ENCODE peak calls at places on chromosomes 1 and 21, in seven cellular contexts. One of them, this sample, is unnamed.

GRCh38 chr1:174768949-174769348 is 230.8 kb upstream of the CACYBP start:
- DNase-seq in epithelial cell of esophagus: peak
- DNase-seq in GM12865: no peak
- DNase-seq in fibroblast of pulmonary artery: no peak
- DNase-seq in transverse colon: no peak
- DNase-seq in K562: no peak
- DNase-seq in MM.1S: peak
- DNase-seq in this sample: no peak

GRCh38 chr21:16517380-16517779 is 787.6 kb downstream of the USP25 start:
- DNase-seq in epithelial cell of esophagus: no peak
- DNase-seq in GM12865: no peak
- DNase-seq in fibroblast of pulmonary artery: peak
- DNase-seq in transverse colon: no peak
- DNase-seq in K562: no peak
- DNase-seq in MM.1S: no peak
- DNase-seq in this sample: peak

GRCh38 chr1:178620584-178621475 is 104.2 kb upstream of the RALGPS2 start:
- DNase-seq in epithelial cell of esophagus: no peak
- DNase-seq in GM12865: no peak
- DNase-seq in fibroblast of pulmonary artery: no peak
- DNase-seq in transverse colon: no peak
- DNase-seq in K562: no peak
- DNase-seq in MM.1S: no peak
- DNase-seq in this sample: no peak

GRCh38 chr1:31653761-31654160 is 9.1 kb upstream of the PEF1 start:
- DNase-seq in epithelial cell of esophagus: no peak
- DNase-seq in GM12865: no peak
- DNase-seq in fibroblast of pulmonary artery: no peak
- DNase-seq in transverse colon: no peak
- DNase-seq in K562: no peak
- DNase-seq in MM.1S: no peak
- DNase-seq in this sample: no peak

GRCh38 chr1:198577444-198577843 is 37.0 kb upstream of the ATP6V1G3 start:
- DNase-seq in epithelial cell of esophagus: peak
- DNase-seq in GM12865: no peak
- DNase-seq in fibroblast of pulmonary artery: peak
- DNase-seq in transverse colon: no peak
- DNase-seq in K562: no peak
- DNase-seq in MM.1S: no peak
- DNase-seq in this sample: peak

GRCh38 chr1:199009447-199009846 is 370.6 kb downstream of the PTPRC start:
- DNase-seq in epithelial cell of esophagus: no peak
- DNase-seq in GM12865: peak
- DNase-seq in fibroblast of pulmonary artery: no peak
- DNase-seq in transverse colon: no peak
- DNase-seq in K562: no peak
- DNase-seq in MM.1S: no peak
- DNase-seq in this sample: no peak

GRCh38 chr1:219692981-219693380 is 80.1 kb upstream of the ZC3H11B start:
- DNase-seq in epithelial cell of esophagus: no peak
- DNase-seq in GM12865: no peak
- DNase-seq in fibroblast of pulmonary artery: no peak
- DNase-seq in transverse colon: no peak
- DNase-seq in K562: no peak
- DNase-seq in MM.1S: peak
- DNase-seq in this sample: no peak

GRCh38 chr1:20660363-20661234 is 570 bp downstream of the DDOST start:
- DNase-seq in epithelial cell of esophagus: peak
- DNase-seq in GM12865: peak
- DNase-seq in fibroblast of pulmonary artery: no peak
- DNase-seq in transverse colon: no peak
- DNase-seq in K562: peak
- DNase-seq in MM.1S: no peak
- DNase-seq in this sample: no peak

GRCh38 chr1:18160290-18160942 is 52.8 kb downstream of the IGSF21 start:
- DNase-seq in epithelial cell of esophagus: no peak
- DNase-seq in GM12865: no peak
- DNase-seq in fibroblast of pulmonary artery: no peak
- DNase-seq in transverse colon: peak
- DNase-seq in K562: no peak
- DNase-seq in MM.1S: no peak
- DNase-seq in this sample: no peak

GRCh38 chr1:85200367-85200869 is 398 bp downstream of the SYDE2 start:
- DNase-seq in epithelial cell of esophagus: peak
- DNase-seq in GM12865: no peak
- DNase-seq in fibroblast of pulmonary artery: peak
- DNase-seq in transverse colon: peak
- DNase-seq in K562: peak
- DNase-seq in MM.1S: no peak
- DNase-seq in this sample: peak

GRCh38 chr1:159030311-159030710 is 20.6 kb downstream of the IFI16 start:
- DNase-seq in epithelial cell of esophagus: no peak
- DNase-seq in GM12865: no peak
- DNase-seq in fibroblast of pulmonary artery: no peak
- DNase-seq in transverse colon: no peak
- DNase-seq in K562: no peak
- DNase-seq in MM.1S: no peak
- DNase-seq in this sample: no peak

GRCh38 chr1:20126806-20127440 is 7.6 kb upstream of the PLA2G2D start:
- DNase-seq in epithelial cell of esophagus: no peak
- DNase-seq in GM12865: no peak
- DNase-seq in fibroblast of pulmonary artery: no peak
- DNase-seq in transverse colon: no peak
- DNase-seq in K562: no peak
- DNase-seq in MM.1S: no peak
- DNase-seq in this sample: no peak

DNA sequence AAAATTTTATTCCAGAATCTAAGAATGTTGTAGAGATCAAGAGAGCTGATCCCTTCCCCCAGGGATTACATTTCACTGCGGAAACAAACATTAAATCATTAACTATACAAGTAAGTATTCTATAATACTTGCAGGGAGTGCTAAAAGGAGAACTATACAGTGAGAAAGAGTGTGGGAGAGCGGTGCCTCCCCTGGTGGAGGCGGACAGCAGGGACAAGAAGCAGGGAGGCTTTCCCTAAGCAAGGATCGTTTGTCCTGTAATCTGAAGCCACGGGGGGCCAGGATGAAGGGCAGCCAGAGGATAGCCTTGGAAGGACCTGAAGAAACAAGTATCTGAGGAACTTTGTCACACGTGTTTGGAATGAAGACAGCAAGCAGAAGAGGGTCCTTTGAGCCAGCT is 40.1 kb downstream of the SLC9C2 start:
- DNase-seq in epithelial cell of esophagus: no peak
- DNase-seq in GM12865: no peak
- DNase-seq in fibroblast of pulmonary artery: no peak
- DNase-seq in transverse colon: no peak
- DNase-seq in K562: peak
- DNase-seq in MM.1S: no peak
- DNase-seq in this sample: no peak
- TF ChIP-seq CTCF in epithelial cell of esophagus: peak
- TF ChIP-seq CTCF in GM12865: no peak
- TF ChIP-seq CTCF in fibroblast of pulmonary artery: peak
- TF ChIP-seq CTCF in transverse colon: no peak
- TF ChIP-seq CTCF in K562: peak
- TF ChIP-seq CTCF in MM.1S: no peak
- TF ChIP-seq CTCF in this sample: no peak

GRCh38 chr1:155978973-155979429 is 654 bp upstream of the ARHGEF2 start:
- DNase-seq in epithelial cell of esophagus: no peak
- DNase-seq in GM12865: peak
- DNase-seq in fibroblast of pulmonary artery: peak
- DNase-seq in transverse colon: peak
- DNase-seq in K562: peak
- DNase-seq in MM.1S: peak
- DNase-seq in this sample: peak

GRCh38 chr1:155983191-155984023 is 5.1 kb upstream of the ARHGEF2 start:
- DNase-seq in epithelial cell of esophagus: peak
- DNase-seq in GM12865: peak
- DNase-seq in fibroblast of pulmonary artery: peak
- DNase-seq in transverse colon: peak
- DNase-seq in K562: peak
- DNase-seq in MM.1S: peak
- DNase-seq in this sample: peak

GRCh38 chr1:155979525-155980343 is 1.4 kb upstream of the ARHGEF2 start:
- DNase-seq in epithelial cell of esophagus: no peak
- DNase-seq in GM12865: peak
- DNase-seq in fibroblast of pulmonary artery: no peak
- DNase-seq in transverse colon: peak
- DNase-seq in K562: peak
- DNase-seq in MM.1S: peak
- DNase-seq in this sample: no peak

GRCh38 chr1:155982106-155982505 is 3.8 kb upstream of the ARHGEF2 start:
- DNase-seq in epithelial cell of esophagus: no peak
- DNase-seq in GM12865: no peak
- DNase-seq in fibroblast of pulmonary artery: no peak
- DNase-seq in transverse colon: no peak
- DNase-seq in K562: no peak
- DNase-seq in MM.1S: no peak
- DNase-seq in this sample: no peak

DNA sequence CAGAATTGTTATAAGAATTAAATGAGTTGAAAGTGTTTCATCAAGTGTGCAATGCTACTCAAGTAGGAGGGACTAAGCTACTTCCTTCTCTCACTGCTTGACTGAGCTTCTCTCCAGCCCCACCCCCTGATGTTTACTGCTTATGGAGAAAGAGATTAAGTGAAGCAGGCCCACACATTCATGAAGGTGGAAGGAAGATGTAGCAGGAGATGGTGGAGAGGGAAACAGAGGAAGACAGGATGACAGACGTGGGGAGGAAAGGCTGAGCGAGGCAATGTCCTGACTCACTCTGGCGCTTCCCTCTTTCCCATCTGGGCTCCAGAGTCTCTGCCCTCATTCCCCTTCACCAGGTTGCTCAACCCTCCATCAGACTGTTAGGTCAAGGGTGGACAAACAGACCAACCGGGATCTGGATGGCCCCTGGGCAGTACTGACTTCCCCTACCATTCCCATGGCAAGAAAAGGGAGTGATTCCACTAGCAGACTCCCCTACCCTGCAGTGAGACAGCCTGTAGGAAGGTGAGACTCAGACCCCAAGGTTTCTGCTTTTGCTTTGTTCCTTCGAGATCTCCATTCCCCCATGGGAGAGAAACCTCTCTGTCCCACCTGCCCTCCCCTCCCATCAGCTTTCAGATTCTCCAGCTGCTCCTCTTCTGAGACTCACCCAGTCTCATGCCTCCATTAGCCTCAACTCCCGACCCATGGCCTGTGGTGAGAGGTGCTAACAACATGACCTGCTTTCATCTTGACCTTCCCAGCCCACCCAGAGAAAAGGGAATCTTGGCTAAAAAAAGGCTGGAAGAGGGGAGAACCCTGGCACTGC is 3.1 kb upstream of the ARHGEF2 start:
- DNase-seq in epithelial cell of esophagus: peak
- DNase-seq in GM12865: peak
- DNase-seq in fibroblast of pulmonary artery: peak
- DNase-seq in transverse colon: peak
- DNase-seq in K562: peak
- DNase-seq in MM.1S: peak
- DNase-seq in this sample: peak
- H3K4me3 ChIP-seq in epithelial cell of esophagus: no peak
- H3K4me3 ChIP-seq in GM12865: peak
- H3K4me3 ChIP-seq in fibroblast of pulmonary artery: peak
- H3K4me3 ChIP-seq in transverse colon: no peak
- H3K4me3 ChIP-seq in K562: peak
- H3K4me3 ChIP-seq in MM.1S: peak
- H3K4me3 ChIP-seq in this sample: peak

DNA sequence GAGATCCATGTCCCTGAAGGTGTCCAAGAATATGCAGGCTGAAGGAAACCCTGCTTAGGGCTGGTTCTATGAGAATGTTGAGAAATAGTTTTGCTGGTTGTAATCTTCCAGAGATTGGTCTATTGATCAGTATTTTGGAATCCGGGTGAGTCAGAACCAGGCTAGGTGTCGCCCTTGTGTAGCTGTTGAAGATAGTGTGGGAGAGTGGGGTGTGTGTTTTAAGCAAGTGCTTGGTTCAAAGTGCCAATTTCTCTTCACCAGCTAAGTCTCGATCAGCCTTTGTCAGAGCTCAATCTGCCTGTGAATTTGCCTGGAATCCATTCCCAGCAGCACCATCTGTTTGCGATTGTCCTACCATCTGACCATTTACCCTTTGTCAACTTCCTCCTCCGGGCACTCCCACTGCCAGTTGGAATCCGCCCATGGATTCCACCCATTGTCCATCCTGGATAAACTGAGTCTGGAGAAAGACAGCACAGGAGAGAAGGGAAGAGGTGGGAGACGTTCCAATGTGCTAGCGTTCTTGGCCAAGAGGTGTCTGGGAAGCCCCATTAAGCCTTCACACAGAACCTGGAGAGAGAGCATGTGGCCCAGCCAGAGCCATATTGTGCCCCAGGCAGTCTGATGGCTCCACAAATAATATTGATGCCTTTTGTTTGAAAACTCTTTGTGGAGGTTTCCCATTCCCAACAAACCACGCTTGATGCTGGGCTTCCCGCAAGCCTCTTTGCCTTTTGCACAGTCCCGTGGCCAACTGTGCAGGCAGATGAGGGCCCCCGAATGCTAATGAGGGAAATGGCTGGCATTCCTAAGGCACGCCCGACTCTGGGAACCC is 59.5 kb upstream of the CYP2J2 start:
- DNase-seq in epithelial cell of esophagus: peak
- DNase-seq in GM12865: no peak
- DNase-seq in fibroblast of pulmonary artery: peak
- DNase-seq in transverse colon: no peak
- DNase-seq in K562: no peak
- DNase-seq in MM.1S: no peak
- DNase-seq in this sample: no peak
- TF ChIP-seq CTCF in epithelial cell of esophagus: no peak
- TF ChIP-seq CTCF in GM12865: no peak
- TF ChIP-seq CTCF in fibroblast of pulmonary artery: no peak
- TF ChIP-seq CTCF in transverse colon: no peak
- TF ChIP-seq CTCF in K562: no peak
- TF ChIP-seq CTCF in MM.1S: no peak
- TF ChIP-seq CTCF in this sample: no peak

DNA sequence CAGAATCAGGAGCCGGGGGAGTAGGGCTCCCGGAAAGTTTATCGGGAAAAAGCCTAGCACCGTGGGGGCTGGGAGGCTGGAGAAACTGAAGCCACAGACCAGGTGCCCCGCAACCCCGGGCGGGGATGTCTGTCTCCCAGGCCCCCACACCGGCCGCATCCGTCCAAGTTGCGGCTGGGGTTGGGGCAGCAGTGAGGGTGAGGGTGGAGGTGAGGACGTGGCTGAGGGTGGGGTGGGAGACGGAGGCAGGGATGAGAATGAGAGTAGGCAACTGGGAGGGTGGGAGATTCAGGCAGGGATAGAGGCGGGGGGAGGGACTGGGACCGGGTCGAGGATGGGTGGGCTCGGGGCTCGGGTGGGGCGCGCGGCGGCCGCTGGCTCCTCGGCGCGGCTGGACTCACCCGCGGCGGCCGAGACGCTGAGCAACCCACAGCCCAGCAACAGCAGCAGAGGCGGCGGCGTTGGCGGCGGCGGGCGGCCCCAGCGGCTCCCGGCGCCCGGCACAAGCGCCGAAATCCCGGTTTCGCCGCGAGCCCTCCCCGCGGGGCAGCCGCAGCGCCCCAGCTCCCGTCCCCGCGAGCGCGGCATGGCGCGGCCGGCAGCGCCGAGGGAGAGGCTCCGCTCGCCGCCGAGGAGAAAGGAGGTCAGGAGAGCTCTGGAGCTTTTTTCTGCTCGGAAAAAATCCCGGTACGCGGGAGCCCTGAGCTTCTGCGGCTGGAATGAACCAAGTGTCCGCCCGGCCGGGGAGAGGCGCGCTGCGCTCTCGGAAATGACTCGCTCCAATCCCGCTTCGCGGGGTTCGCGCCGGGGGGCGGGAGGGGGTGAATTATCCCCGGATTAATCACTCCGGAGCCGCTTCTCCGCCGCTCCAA is at the start of gene CSMD2:
- DNase-seq in epithelial cell of esophagus: peak
- DNase-seq in GM12865: no peak
- DNase-seq in fibroblast of pulmonary artery: peak
- DNase-seq in transverse colon: no peak
- DNase-seq in K562: no peak
- DNase-seq in MM.1S: no peak
- DNase-seq in this sample: peak
- H3K4me3 ChIP-seq in epithelial cell of esophagus: no peak
- H3K4me3 ChIP-seq in GM12865: no peak
- H3K4me3 ChIP-seq in fibroblast of pulmonary artery: no peak
- H3K4me3 ChIP-seq in transverse colon: peak
- H3K4me3 ChIP-seq in K562: no peak
- H3K4me3 ChIP-seq in MM.1S: peak
- H3K4me3 ChIP-seq in this sample: peak

This sample was measured in cardiac fibroblast.